ENCODE peak calls at places on chromosome 17, in eight cellular contexts. One of them, this sample, is unnamed.

GRCh38 chr17:1365445-1366039 is 34.5 kb downstream of the YWHAE start:
- DNase-seq in CD8-positive, alpha-beta memory T cell: peak; percentile 54
- DNase-seq in GM06990: peak; percentile 31
- DNase-seq in Caco-2: peak; percentile 75
- DNase-seq in tibial artery: peak; percentile 76
- DNase-seq in H1: peak; percentile 34
- DNase-seq in right lobe of liver: no peak
- DNase-seq in lower lobe of right lung: peak; percentile 58
- DNase-seq in this sample: peak; percentile 70

GRCh38 chr17:39836117-39836516 is 28.0 kb downstream of the IKZF3 start:
- DNase-seq in lower lobe of right lung: no peak
- DNase-seq in H1: no peak
- DNase-seq in GM06990: no peak
- DNase-seq in right lobe of liver: no peak
- DNase-seq in tibial artery: no peak
- DNase-seq in Caco-2: no peak
- DNase-seq in CD8-positive, alpha-beta memory T cell: no peak
- DNase-seq in this sample: no peak

GRCh38 chr17:16211601-16212000 is 3.7 kb downstream of the NCOR1 start:
- DNase-seq in lower lobe of right lung: no peak
- DNase-seq in H1: no peak
- DNase-seq in right lobe of liver: no peak
- DNase-seq in Caco-2: no peak
- DNase-seq in tibial artery: no peak
- DNase-seq in CD8-positive, alpha-beta memory T cell: no peak
- DNase-seq in GM06990: no peak
- DNase-seq in this sample: no peak

GRCh38 chr17:65750678-65751077 is 189.2 kb upstream of the AXIN2 start:
- DNase-seq in tibial artery: no peak
- DNase-seq in GM06990: no peak
- DNase-seq in right lobe of liver: peak; percentile 87
- DNase-seq in Caco-2: no peak
- DNase-seq in CD8-positive, alpha-beta memory T cell: peak; percentile 16
- DNase-seq in lower lobe of right lung: peak; percentile 80
- DNase-seq in H1: no peak
- DNase-seq in this sample: no peak

GRCh38 chr17:73231363-73231762 is 30.3 kb downstream of the CPSF4L start:
- DNase-seq in lower lobe of right lung: no peak
- DNase-seq in CD8-positive, alpha-beta memory T cell: no peak
- DNase-seq in Caco-2: peak; percentile 19
- DNase-seq in right lobe of liver: no peak
- DNase-seq in H1: no peak
- DNase-seq in tibial artery: no peak
- DNase-seq in GM06990: peak; percentile 20
- DNase-seq in this sample: no peak

GRCh38 chr17:10172241-10172741 is 26.1 kb downstream of the GAS7 start:
- DNase-seq in tibial artery: no peak
- DNase-seq in Caco-2: peak; percentile 2
- DNase-seq in GM06990: no peak
- DNase-seq in right lobe of liver: no peak
- DNase-seq in H1: no peak
- DNase-seq in CD8-positive, alpha-beta memory T cell: no peak
- DNase-seq in lower lobe of right lung: no peak
- DNase-seq in this sample: no peak

GRCh38 chr17:351436-351713 is 1.2 kb downstream of the RPH3AL start:
- DNase-seq in right lobe of liver: no peak
- DNase-seq in tibial artery: no peak
- DNase-seq in Caco-2: no peak
- DNase-seq in CD8-positive, alpha-beta memory T cell: no peak
- DNase-seq in H1: no peak
- DNase-seq in GM06990: no peak
- DNase-seq in lower lobe of right lung: no peak
- DNase-seq in this sample: no peak

GRCh38 chr17:324151-324571 is 28.4 kb downstream of the RPH3AL start:
- DNase-seq in tibial artery: peak; percentile 54
- DNase-seq in lower lobe of right lung: no peak
- DNase-seq in H1: no peak
- DNase-seq in CD8-positive, alpha-beta memory T cell: no peak
- DNase-seq in right lobe of liver: peak; percentile 52
- DNase-seq in GM06990: no peak
- DNase-seq in Caco-2: no peak
- DNase-seq in this sample: no peak

GRCh38 chr17:348012-348411 is 4.6 kb downstream of the RPH3AL start:
- DNase-seq in right lobe of liver: no peak
- DNase-seq in CD8-positive, alpha-beta memory T cell: no peak
- DNase-seq in Caco-2: no peak
- DNase-seq in tibial artery: no peak
- DNase-seq in H1: no peak
- DNase-seq in lower lobe of right lung: no peak
- DNase-seq in GM06990: no peak
- DNase-seq in this sample: no peak

GRCh38 chr17:40071720-40072480 is 9.1 kb downstream of the THRA start:
- DNase-seq in CD8-positive, alpha-beta memory T cell: no peak
- DNase-seq in lower lobe of right lung: peak; percentile 85
- DNase-seq in right lobe of liver: peak; percentile 83
- DNase-seq in H1: no peak
- DNase-seq in tibial artery: peak; percentile 98
- DNase-seq in GM06990: no peak
- DNase-seq in Caco-2: no peak
- DNase-seq in this sample: no peak

GRCh38 chr17:28747046-28747691 is 3.4 kb downstream of the TRAF4 start:
- DNase-seq in Caco-2: peak; percentile 78
- DNase-seq in tibial artery: peak; percentile 75
- DNase-seq in CD8-positive, alpha-beta memory T cell: no peak
- DNase-seq in H1: no peak
- DNase-seq in lower lobe of right lung: peak; percentile 85
- DNase-seq in GM06990: no peak
- DNase-seq in right lobe of liver: peak; percentile 72
- DNase-seq in this sample: no peak

GRCh38 chr17:48540213-48540612 is 4.7 kb downstream of the HOXB2 start:
- DNase-seq in right lobe of liver: no peak
- DNase-seq in tibial artery: no peak
- DNase-seq in H1: no peak
- DNase-seq in CD8-positive, alpha-beta memory T cell: no peak
- DNase-seq in lower lobe of right lung: no peak
- DNase-seq in GM06990: no peak
- DNase-seq in Caco-2: no peak
- DNase-seq in this sample: no peak

GRCh38 chr17:14579716-14580115 is 278.8 kb downstream of the HS3ST3B1 start:
- DNase-seq in lower lobe of right lung: no peak
- DNase-seq in tibial artery: no peak
- DNase-seq in right lobe of liver: no peak
- DNase-seq in Caco-2: no peak
- DNase-seq in GM06990: no peak
- DNase-seq in CD8-positive, alpha-beta memory T cell: no peak
- DNase-seq in H1: no peak
- DNase-seq in this sample: no peak

GRCh38 chr17:34781571-34782108 is 179.6 kb downstream of the CCT6B start:
- DNase-seq in tibial artery: no peak
- DNase-seq in lower lobe of right lung: no peak
- DNase-seq in right lobe of liver: no peak
- DNase-seq in GM06990: no peak
- DNase-seq in CD8-positive, alpha-beta memory T cell: no peak
- DNase-seq in Caco-2: no peak
- DNase-seq in H1: no peak
- DNase-seq in this sample: no peak

GRCh38 chr17:45101546-45101882 is 30.8 kb downstream of the PLCD3 start:
- DNase-seq in right lobe of liver: no peak
- DNase-seq in H1: no peak
- DNase-seq in GM06990: no peak
- DNase-seq in lower lobe of right lung: no peak
- DNase-seq in tibial artery: no peak
- DNase-seq in CD8-positive, alpha-beta memory T cell: no peak
- DNase-seq in Caco-2: no peak
- DNase-seq in this sample: no peak
- H3K36me3 ChIP-seq in right lobe of liver: no peaks in the 10 kb centered on the region
- H3K36me3 ChIP-seq in H1: peaks cover 73% of the 10 kb centered on the region
- H3K36me3 ChIP-seq in GM06990: peaks cover 65% of the 10 kb centered on the region
- H3K36me3 ChIP-seq in lower lobe of right lung: peaks cover 98% of the 10 kb centered on the region
- H3K36me3 ChIP-seq in tibial artery: peaks cover 97% of the 10 kb centered on the region
- H3K36me3 ChIP-seq in CD8-positive, alpha-beta memory T cell: peaks cover 67% of the 10 kb centered on the region
- H3K36me3 ChIP-seq in Caco-2: peaks cover 3% of the 10 kb centered on the region
- H3K36me3 ChIP-seq in this sample: peaks cover 80% of the 10 kb centered on the region

GRCh38 chr17:37261286-37261685 is 114.5 kb upstream of the C17orf78 start:
- DNase-seq in H1: no peak
- DNase-seq in tibial artery: no peak
- DNase-seq in right lobe of liver: no peak
- DNase-seq in Caco-2: no peak
- DNase-seq in lower lobe of right lung: no peak
- DNase-seq in CD8-positive, alpha-beta memory T cell: no peak
- DNase-seq in GM06990: no peak
- DNase-seq in this sample: no peak

GRCh38 chr17:37255434-37255833 is 120.4 kb upstream of the C17orf78 start:
- DNase-seq in H1: no peak
- DNase-seq in CD8-positive, alpha-beta memory T cell: no peak
- DNase-seq in tibial artery: no peak
- DNase-seq in GM06990: no peak
- DNase-seq in right lobe of liver: no peak
- DNase-seq in lower lobe of right lung: no peak
- DNase-seq in Caco-2: no peak
- DNase-seq in this sample: no peak

GRCh38 chr17:37256627-37257026 is 119.2 kb upstream of the C17orf78 start:
- DNase-seq in CD8-positive, alpha-beta memory T cell: no peak
- DNase-seq in H1: no peak
- DNase-seq in right lobe of liver: no peak
- DNase-seq in tibial artery: no peak
- DNase-seq in GM06990: no peak
- DNase-seq in lower lobe of right lung: no peak
- DNase-seq in Caco-2: no peak
- DNase-seq in this sample: no peak

GRCh38 chr17:37259030-37259735 is 116.6 kb upstream of the C17orf78 start:
- DNase-seq in Caco-2: no peak
- DNase-seq in lower lobe of right lung: no peak
- DNase-seq in right lobe of liver: no peak
- DNase-seq in CD8-positive, alpha-beta memory T cell: no peak
- DNase-seq in tibial artery: no peak
- DNase-seq in H1: no peak
- DNase-seq in GM06990: no peak
- DNase-seq in this sample: no peak
- H3K36me3 ChIP-seq in Caco-2: peaks cover 1% of the 10 kb centered on the region
- H3K36me3 ChIP-seq in lower lobe of right lung: peaks cover 64% of the 10 kb centered on the region
- H3K36me3 ChIP-seq in right lobe of liver: no peaks in the 10 kb centered on the region
- H3K36me3 ChIP-seq in CD8-positive, alpha-beta memory T cell: peaks cover 8% of the 10 kb centered on the region
- H3K36me3 ChIP-seq in tibial artery: peaks cover 44% of the 10 kb centered on the region
- H3K36me3 ChIP-seq in H1: peaks cover 32% of the 10 kb centered on the region
- H3K36me3 ChIP-seq in GM06990: peaks cover 2% of the 10 kb centered on the region
- H3K36me3 ChIP-seq in this sample: peaks cover 11% of the 10 kb centered on the region

GRCh38 chr17:74769266-74769855 is 6.8 kb downstream of the NAT9 start:
- DNase-seq in Caco-2: no peak
- DNase-seq in tibial artery: no peak
- DNase-seq in lower lobe of right lung: no peak
- DNase-seq in CD8-positive, alpha-beta memory T cell: no peak
- DNase-seq in H1: no peak
- DNase-seq in right lobe of liver: no peak
- DNase-seq in GM06990: no peak
- DNase-seq in this sample: no peak

GRCh38 chr17:74772071-74772470 is 4.1 kb downstream of the NAT9 start:
- DNase-seq in lower lobe of right lung: no peak
- DNase-seq in GM06990: no peak
- DNase-seq in right lobe of liver: no peak
- DNase-seq in H1: no peak
- DNase-seq in CD8-positive, alpha-beta memory T cell: no peak
- DNase-seq in Caco-2: peak; percentile 9
- DNase-seq in tibial artery: no peak
- DNase-seq in this sample: no peak

GRCh38 chr17:74771319-74771914 is 4.7 kb downstream of the NAT9 start:
- DNase-seq in GM06990: no peak
- DNase-seq in CD8-positive, alpha-beta memory T cell: no peak
- DNase-seq in H1: no peak
- DNase-seq in lower lobe of right lung: no peak
- DNase-seq in tibial artery: no peak
- DNase-seq in right lobe of liver: no peak
- DNase-seq in Caco-2: peak; percentile 6
- DNase-seq in this sample: no peak

GRCh38 chr17:74769856-74770497 is 6.2 kb downstream of the NAT9 start:
- DNase-seq in H1: no peak
- DNase-seq in CD8-positive, alpha-beta memory T cell: no peak
- DNase-seq in right lobe of liver: no peak
- DNase-seq in lower lobe of right lung: no peak
- DNase-seq in GM06990: no peak
- DNase-seq in tibial artery: no peak
- DNase-seq in Caco-2: peak; percentile 36
- DNase-seq in this sample: no peak

GRCh38 chr17:74770498-74771318 is 5.4 kb downstream of the NAT9 start:
- DNase-seq in GM06990: peak; percentile 56
- DNase-seq in tibial artery: no peak
- DNase-seq in right lobe of liver: peak; percentile 88
- DNase-seq in lower lobe of right lung: peak; percentile 81
- DNase-seq in Caco-2: peak; percentile 89
- DNase-seq in CD8-positive, alpha-beta memory T cell: peak; percentile 66
- DNase-seq in H1: no peak
- DNase-seq in this sample: no peak
- H3K36me3 ChIP-seq in GM06990: peaks cover 30% of the 10 kb centered on the region
- H3K36me3 ChIP-seq in tibial artery: peaks cover 61% of the 10 kb centered on the region
- H3K36me3 ChIP-seq in right lobe of liver: no peaks in the 10 kb centered on the region
- H3K36me3 ChIP-seq in lower lobe of right lung: peaks cover 64% of the 10 kb centered on the region
- H3K36me3 ChIP-seq in Caco-2: peaks cover 18% of the 10 kb centered on the region
- H3K36me3 ChIP-seq in CD8-positive, alpha-beta memory T cell: peaks cover 67% of the 10 kb centered on the region
- H3K36me3 ChIP-seq in H1: peaks cover 2% of the 10 kb centered on the region
- H3K36me3 ChIP-seq in this sample: peaks cover 34% of the 10 kb centered on the region

GRCh38 chr17:80291691-80292487 is 31.2 kb downstream of the RNF213 start:
- DNase-seq in GM06990: no peak
- DNase-seq in Caco-2: no peak
- DNase-seq in right lobe of liver: peak; percentile 31
- DNase-seq in H1: no peak
- DNase-seq in CD8-positive, alpha-beta memory T cell: no peak
- DNase-seq in lower lobe of right lung: peak; percentile 7
- DNase-seq in tibial artery: no peak
- DNase-seq in this sample: no peak

GRCh38 chr17:80289631-80290030 is 29.0 kb downstream of the RNF213 start:
- DNase-seq in H1: no peak
- DNase-seq in lower lobe of right lung: peak; percentile 1
- DNase-seq in right lobe of liver: no peak
- DNase-seq in CD8-positive, alpha-beta memory T cell: no peak
- DNase-seq in Caco-2: no peak
- DNase-seq in tibial artery: no peak
- DNase-seq in GM06990: no peak
- DNase-seq in this sample: no peak

GRCh38 chr17:80290199-80290598 is 29.5 kb downstream of the RNF213 start:
- DNase-seq in lower lobe of right lung: peak; percentile 25
- DNase-seq in Caco-2: no peak
- DNase-seq in H1: no peak
- DNase-seq in GM06990: no peak
- DNase-seq in right lobe of liver: peak; percentile 37
- DNase-seq in CD8-positive, alpha-beta memory T cell: no peak
- DNase-seq in tibial artery: no peak
- DNase-seq in this sample: no peak

GRCh38 chr17:80292557-80292956 is 31.9 kb downstream of the RNF213 start:
- DNase-seq in right lobe of liver: peak; percentile 39
- DNase-seq in tibial artery: no peak
- DNase-seq in Caco-2: peak; percentile 37
- DNase-seq in lower lobe of right lung: peak; percentile 40
- DNase-seq in H1: no peak
- DNase-seq in CD8-positive, alpha-beta memory T cell: no peak
- DNase-seq in GM06990: no peak
- DNase-seq in this sample: no peak

DNA sequence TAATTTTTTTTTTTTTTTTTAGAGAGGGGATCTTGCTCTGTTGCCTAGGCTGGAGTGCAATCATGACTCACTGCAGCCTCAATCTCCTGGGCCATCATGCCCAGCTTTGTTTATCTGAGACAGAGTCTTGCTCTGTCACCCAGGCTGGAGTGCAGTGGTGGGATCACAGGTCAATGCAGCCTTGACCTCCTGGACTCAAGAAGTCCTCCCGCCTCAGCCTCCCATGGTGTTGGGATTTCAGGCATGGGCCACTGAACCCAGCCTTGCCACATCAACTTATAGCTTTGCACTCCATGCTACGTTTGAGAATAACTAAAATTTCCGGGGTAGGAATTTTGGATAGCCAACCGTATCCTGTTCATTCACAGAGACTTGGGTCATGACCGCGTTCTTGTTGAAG is 30.6 kb downstream of the RNF213 start:
- DNase-seq in right lobe of liver: peak; percentile 40
- DNase-seq in Caco-2: no peak
- DNase-seq in GM06990: no peak
- DNase-seq in tibial artery: no peak
- DNase-seq in H1: no peak
- DNase-seq in lower lobe of right lung: no peak
- DNase-seq in CD8-positive, alpha-beta memory T cell: no peak
- DNase-seq in this sample: no peak
- H3K36me3 ChIP-seq in right lobe of liver: peaks cover 10% of the 10 kb centered on the region
- H3K36me3 ChIP-seq in Caco-2: peaks cover 4% of the 10 kb centered on the region
- H3K36me3 ChIP-seq in GM06990: peaks cover 65% of the 10 kb centered on the region
- H3K36me3 ChIP-seq in tibial artery: peaks cover 100% of the 10 kb centered on the region
- H3K36me3 ChIP-seq in H1: peaks cover 43% of the 10 kb centered on the region
- H3K36me3 ChIP-seq in lower lobe of right lung: peaks cover 98% of the 10 kb centered on the region
- H3K36me3 ChIP-seq in CD8-positive, alpha-beta memory T cell: peaks cover 73% of the 10 kb centered on the region
- H3K36me3 ChIP-seq in this sample: peaks cover 81% of the 10 kb centered on the region

This sample was measured in ascending aorta.